ENCODE peak calls at places on chromosomes 5 and 9, in five cellular contexts. One of them, this sample, is unnamed.

GRCh38 chr5:88870280-88870679 is 12.7 kb downstream of the MEF2C start:
- DNase-seq in HepG2: no peak
- DNase-seq in K562: no peak
- DNase-seq in GM12892: no peak
- DNase-seq in H1: no peak
- DNase-seq in this sample: no peak

GRCh38 chr9:32142074-32142473 is 242.4 kb upstream of the ACO1 start:
- DNase-seq in HepG2: no peak
- DNase-seq in K562: no peak
- DNase-seq in GM12892: no peak
- DNase-seq in H1: no peak
- DNase-seq in this sample: no peak

GRCh38 chr9:68981825-68982224 is 32.1 kb downstream of the PRKACG start:
- DNase-seq in HepG2: no peak
- DNase-seq in K562: no peak
- DNase-seq in GM12892: no peak
- DNase-seq in H1: no peak
- DNase-seq in this sample: no peak

GRCh38 chr9:92513349-92513748 is 22.4 kb downstream of the ECM2 start:
- DNase-seq in HepG2: no peak
- DNase-seq in K562: no peak
- DNase-seq in GM12892: no peak
- DNase-seq in H1: no peak
- DNase-seq in this sample: no peak

GRCh38 chr9:135774794-135775525 is 73.0 kb downstream of the KCNT1 start:
- DNase-seq in HepG2: no peak
- DNase-seq in K562: no peak
- DNase-seq in GM12892: no peak
- DNase-seq in H1: no peak
- DNase-seq in this sample: no peak

GRCh38 chr5:59656351-59657254 is 236.9 kb downstream of the PDE4D start:
- DNase-seq in HepG2: no peak
- DNase-seq in K562: no peak
- DNase-seq in GM12892: no peak
- DNase-seq in H1: no peak
- DNase-seq in this sample: no peak

GRCh38 chr5:154081246-154081645 is 42.5 kb downstream of the MFAP3 start:
- DNase-seq in HepG2: no peak
- DNase-seq in K562: no peak
- DNase-seq in GM12892: no peak
- DNase-seq in H1: no peak
- DNase-seq in this sample: no peak

GRCh38 chr5:78112931-78113330 is 181.6 kb downstream of the AP3B1 start:
- DNase-seq in HepG2: no peak
- DNase-seq in K562: no peak
- DNase-seq in GM12892: no peak
- DNase-seq in H1: no peak
- DNase-seq in this sample: no peak

GRCh38 chr5:135678640-135679268 is 100.0 kb upstream of the CXCL14 start:
- DNase-seq in HepG2: no peak
- DNase-seq in K562: no peak
- DNase-seq in GM12892: no peak
- DNase-seq in H1: no peak
- DNase-seq in this sample: no peak

GRCh38 chr5:143208781-143209510 is 194.5 kb downstream of the NR3C1 start:
- DNase-seq in HepG2: no peak
- DNase-seq in K562: peak; percentile 56
- DNase-seq in GM12892: no peak
- DNase-seq in H1: no peak
- DNase-seq in this sample: no peak

GRCh38 chr5:73826301-73826700 is 200.3 kb downstream of the ARHGEF28 start:
- DNase-seq in HepG2: no peak
- DNase-seq in K562: no peak
- DNase-seq in GM12892: no peak
- DNase-seq in H1: no peak
- DNase-seq in this sample: no peak

GRCh38 chr5:111133436-111133751 is 41.2 kb downstream of the WDR36 start:
- DNase-seq in HepG2: no peak
- DNase-seq in K562: no peak
- DNase-seq in GM12892: no peak
- DNase-seq in H1: no peak
- DNase-seq in this sample: no peak

GRCh38 chr9:127163409-127163808 is 41.0 kb upstream of the ANGPTL2 start:
- DNase-seq in HepG2: peak; percentile 30
- DNase-seq in K562: no peak
- DNase-seq in GM12892: no peak
- DNase-seq in H1: no peak
- DNase-seq in this sample: no peak

GRCh38 chr9:131095666-131096489 is 453 bp upstream of the AIF1L start:
- DNase-seq in HepG2: peak; percentile 56
- DNase-seq in K562: peak; percentile 71
- DNase-seq in GM12892: no peak
- DNase-seq in H1: peak; percentile 88
- DNase-seq in this sample: peak; percentile 62

GRCh38 chr5:83015676-83016075 is 61.5 kb downstream of the TMEM167A start:
- DNase-seq in HepG2: no peak
- DNase-seq in K562: no peak
- DNase-seq in GM12892: no peak
- DNase-seq in H1: no peak
- DNase-seq in this sample: no peak

GRCh38 chr5:140631831-140632365 is 1.1 kb downstream of the CD14 start:
- DNase-seq in HepG2: no peak
- DNase-seq in K562: no peak
- DNase-seq in GM12892: peak; percentile 33
- DNase-seq in H1: no peak
- DNase-seq in this sample: peak; percentile 23

GRCh38 chr9:17332129-17332528 is 197.3 kb downstream of the CNTLN start:
- DNase-seq in HepG2: no peak
- DNase-seq in K562: no peak
- DNase-seq in GM12892: no peak
- DNase-seq in H1: no peak
- DNase-seq in this sample: no peak

GRCh38 chr5:59661306-59661705 is 232.2 kb downstream of the PDE4D start:
- DNase-seq in HepG2: peak; percentile 1
- DNase-seq in K562: no peak
- DNase-seq in GM12892: no peak
- DNase-seq in H1: no peak
- DNase-seq in this sample: no peak

GRCh38 chr5:32170303-32171170 is 3.6 kb downstream of the GOLPH3 start:
- DNase-seq in HepG2: no peak
- DNase-seq in K562: no peak
- DNase-seq in GM12892: no peak
- DNase-seq in H1: no peak
- DNase-seq in this sample: no peak

GRCh38 chr9:13478637-13479036 is 199.1 kb upstream of the MPDZ start:
- DNase-seq in HepG2: no peak
- DNase-seq in K562: no peak
- DNase-seq in GM12892: no peak
- DNase-seq in H1: no peak
- DNase-seq in this sample: no peak

GRCh38 chr5:57932761-57933160 is 450.1 kb upstream of the ACTBL2 start:
- DNase-seq in HepG2: no peak
- DNase-seq in K562: no peak
- DNase-seq in GM12892: no peak
- DNase-seq in H1: no peak
- DNase-seq in this sample: no peak

GRCh38 chr5:142982821-142983200 is 212.6 kb downstream of the ARHGAP26 start:
- DNase-seq in HepG2: no peak
- DNase-seq in K562: no peak
- DNase-seq in GM12892: no peak
- DNase-seq in H1: peak; percentile 60
- DNase-seq in this sample: no peak

GRCh38 chr5:145796318-145796717 is 38.8 kb downstream of the PRELID2 start:
- DNase-seq in HepG2: no peak
- DNase-seq in K562: no peak
- DNase-seq in GM12892: no peak
- DNase-seq in H1: no peak
- DNase-seq in this sample: no peak

GRCh38 chr9:95004452-95005275 is 278.2 kb downstream of the AOPEP start:
- DNase-seq in HepG2: peak; percentile 48
- DNase-seq in K562: peak; percentile 80
- DNase-seq in GM12892: peak; percentile 41
- DNase-seq in H1: peak; percentile 74
- DNase-seq in this sample: peak; percentile 48

DNA sequence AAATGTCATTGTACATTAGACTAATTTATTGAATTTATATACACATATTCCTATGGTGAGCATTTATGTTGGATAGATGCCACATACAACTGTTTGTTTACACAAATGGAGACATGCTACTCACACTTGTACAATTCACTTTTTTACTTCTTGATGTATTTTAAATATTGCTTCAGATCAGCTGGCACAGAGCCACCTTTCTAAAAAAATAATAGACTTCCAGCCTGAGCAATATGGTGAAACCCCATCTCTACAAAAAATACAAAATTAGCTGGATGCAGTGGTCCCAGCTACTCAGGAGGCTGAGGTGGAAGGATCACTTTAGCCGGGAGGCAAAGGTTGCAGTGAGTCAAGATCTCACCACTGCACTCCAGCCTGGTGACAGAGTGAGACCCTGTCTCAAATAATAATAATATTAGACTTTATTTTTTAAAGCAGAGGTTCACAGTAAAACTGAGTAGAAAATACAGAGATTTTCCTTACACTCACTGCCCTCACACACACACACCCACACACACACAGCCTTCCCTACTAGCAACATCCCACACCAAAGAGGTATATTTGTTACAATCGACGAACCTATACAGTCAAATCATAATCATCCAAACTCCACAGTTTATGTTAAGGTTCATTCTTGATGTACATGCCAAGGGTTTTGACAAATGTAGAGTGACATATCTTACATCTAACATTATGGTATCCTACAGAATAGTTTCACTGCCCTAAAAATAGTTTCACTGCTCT is 16.5 kb upstream of the ADRB2 start:
- DNase-seq in HepG2: no peak
- DNase-seq in K562: no peak
- DNase-seq in GM12892: no peak
- DNase-seq in H1: no peak
- DNase-seq in this sample: no peak
- TF ChIP-seq TAF1 in HepG2: no peak
- TF ChIP-seq TAF1 in K562: no peak
- TF ChIP-seq TAF1 in GM12892: no peak
- TF ChIP-seq TAF1 in H1: no peak
- TF ChIP-seq TAF1 in this sample: no peak

GRCh38 chr9:22120595-22120994 is 111.5 kb upstream of the CDKN2B start:
- DNase-seq in HepG2: no peak
- DNase-seq in K562: no peak
- DNase-seq in GM12892: no peak
- DNase-seq in H1: no peak
- DNase-seq in this sample: no peak

GRCh38 chr9:22129134-22129533 is 120.0 kb upstream of the CDKN2B start:
- DNase-seq in HepG2: no peak
- DNase-seq in K562: no peak
- DNase-seq in GM12892: no peak
- DNase-seq in H1: no peak
- DNase-seq in this sample: no peak

GRCh38 chr9:22129633-22130032 is 120.5 kb upstream of the CDKN2B start:
- DNase-seq in HepG2: no peak
- DNase-seq in K562: no peak
- DNase-seq in GM12892: no peak
- DNase-seq in H1: no peak
- DNase-seq in this sample: no peak

GRCh38 chr9:22119537-22120167 is 110.5 kb upstream of the CDKN2B start:
- DNase-seq in HepG2: peak; percentile 21
- DNase-seq in K562: no peak
- DNase-seq in GM12892: no peak
- DNase-seq in H1: no peak
- DNase-seq in this sample: no peak

DNA sequence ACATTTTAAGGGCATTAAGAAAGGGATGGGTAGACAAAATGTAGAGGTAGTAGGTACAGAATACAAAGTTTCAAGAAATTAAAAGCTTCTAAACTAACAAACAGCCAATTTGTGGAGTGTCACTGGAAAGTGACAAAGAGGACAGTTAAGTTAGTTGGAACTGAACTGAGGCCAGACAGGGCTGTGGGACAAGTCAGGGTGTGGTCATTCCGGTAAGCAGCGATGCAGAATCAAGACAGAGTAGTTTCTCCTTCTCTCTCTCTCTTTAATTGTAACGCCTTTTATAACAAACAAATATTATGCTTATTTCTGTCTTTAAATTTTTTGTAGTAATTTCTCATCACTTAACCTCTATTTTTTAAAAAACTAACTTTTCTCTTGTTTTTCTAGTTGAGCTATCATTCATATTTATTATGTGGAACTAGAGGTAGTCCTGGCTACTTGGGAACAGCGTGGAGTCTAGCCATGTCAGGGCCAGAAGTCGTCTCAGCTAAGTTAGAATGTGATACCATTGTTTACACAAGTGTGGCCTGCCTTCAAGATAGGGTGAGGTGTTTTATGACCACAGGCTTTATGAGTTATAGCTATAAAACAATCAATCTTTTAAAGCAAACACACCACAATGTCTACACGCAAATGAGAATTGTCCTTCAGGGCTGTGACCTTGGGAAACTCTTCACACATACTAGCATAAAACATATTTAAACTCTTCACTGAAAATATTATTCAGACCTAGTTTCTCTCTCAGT is 115.3 kb upstream of the CDKN2B start:
- DNase-seq in HepG2: no peak
- DNase-seq in K562: no peak
- DNase-seq in GM12892: no peak
- DNase-seq in H1: no peak
- DNase-seq in this sample: no peak
- TF ChIP-seq POLR2A in HepG2: no peak
- TF ChIP-seq POLR2A in K562: no peak
- TF ChIP-seq POLR2A in GM12892: no peak
- TF ChIP-seq POLR2A in H1: no peak
- TF ChIP-seq POLR2A in this sample: no peak

DNA sequence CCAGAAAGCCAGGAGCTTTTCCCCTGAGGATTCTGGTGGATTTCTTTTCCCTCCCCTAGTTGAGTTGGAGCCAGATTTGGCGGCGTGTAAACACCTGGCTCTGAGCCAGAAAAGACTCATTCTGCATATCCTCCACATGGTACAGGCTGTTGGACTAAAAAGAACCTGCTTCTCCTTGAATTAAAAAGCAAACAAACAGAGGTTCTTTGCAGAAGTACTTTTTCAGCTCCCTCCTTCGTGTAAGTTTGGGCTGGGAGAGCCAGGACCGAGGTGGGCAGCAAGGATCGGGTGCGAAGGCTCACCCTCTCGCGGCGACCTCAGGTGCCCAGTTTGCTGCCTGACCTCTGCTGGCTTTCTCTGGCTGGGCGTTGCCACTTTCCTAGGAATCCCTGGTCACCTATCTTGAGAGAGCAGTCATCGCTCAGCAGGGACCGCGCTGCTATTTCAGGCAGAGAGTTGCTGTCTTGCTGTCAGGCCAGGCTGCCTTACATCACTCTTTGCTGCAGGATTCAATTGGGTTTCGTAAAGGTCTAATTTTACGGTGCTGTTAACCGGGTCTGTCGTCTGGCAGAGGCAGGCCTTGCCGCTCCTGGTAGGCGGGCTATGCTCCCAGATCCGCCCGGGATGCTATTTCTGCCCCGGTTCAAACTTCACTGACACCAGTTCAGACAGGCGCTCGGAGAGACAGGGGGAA is 3.2 kb downstream of the PAPPA start:
- DNase-seq in HepG2: no peak
- DNase-seq in K562: no peak
- DNase-seq in GM12892: no peak
- DNase-seq in H1: peak; percentile 67
- DNase-seq in this sample: no peak
- TF ChIP-seq TAF1 in HepG2: no peak
- TF ChIP-seq TAF1 in K562: no peak
- TF ChIP-seq TAF1 in GM12892: no peak
- TF ChIP-seq TAF1 in H1: no peak
- TF ChIP-seq TAF1 in this sample: no peak

GRCh38 chr9:129874261-129875101 is 39.2 kb downstream of the USP20 start:
- DNase-seq in HepG2: no peak
- DNase-seq in K562: no peak
- DNase-seq in GM12892: no peak
- DNase-seq in H1: no peak
- DNase-seq in this sample: no peak
- TF ChIP-seq POLR2A in HepG2: no peak
- TF ChIP-seq POLR2A in K562: no peak
- TF ChIP-seq POLR2A in GM12892: no peak
- TF ChIP-seq POLR2A in H1: no peak
- TF ChIP-seq POLR2A in this sample: no peak